ENCODE peak calls at places on chromosomes 13 and 19, in ten cellular contexts. T, H, W, M, P, C, K, Y, U and L are unnamed samples.

GRCh38 chr19:43595605-43595998 is 332 bp downstream of the IRGQ start:
- DNase-seq in H (no peak), C (no peak), M (no peak), P (peak; percentile 79), T (no peak), W (no peak), Y (no peak), U (no peak), K (no peak), L (peak; percentile 13)

GRCh38 chr13:95660981-95661581 is 15.9 kb upstream of the DNAJC3 start:
- DNase-seq in H (peak; percentile 69), T (no peak), Y (peak; percentile 25), C (peak; percentile 54), W (no peak), U (peak; percentile 61), M (peak; percentile 70), K (no peak), P (no peak), L (peak; percentile 59)

GRCh38 chr19:575527-576506 is 3.4 kb downstream of the BSG start:
- DNase-seq in M (peak; percentile 72), P (peak; percentile 87), C (peak; percentile 45), Y (peak; percentile 24), H (peak; percentile 52), T (no peak), U (peak; percentile 50), W (no peak), K (no peak), L (peak; percentile 42)

GRCh38 chr13:30111810-30112209 is 195.5 kb downstream of the KATNAL1 start:
- DNase-seq in C (no peak), W (no peak), T (no peak), P (no peak), Y (no peak), U (no peak), H (no peak), M (no peak), K (no peak), L (no peak)

GRCh38 chr19:43872547-43873336 is 45.6 kb downstream of the ZNF283 start:
- DNase-seq in C (peak; percentile 5), K (no peak), W (no peak), M (no peak), Y (no peak), U (peak; percentile 3), P (no peak), H (no peak), T (no peak), L (no peak)

GRCh38 chr13:95535243-95535642 is 17.3 kb upstream of the CLDN10 start:
- DNase-seq in Y (peak; percentile 99), P (no peak), W (no peak), C (peak; percentile 8), H (peak; percentile 50), T (no peak), M (peak; percentile 21), U (peak; percentile 94), K (no peak), L (peak; percentile 43)

GRCh38 chr13:40508112-40508511 is 158.3 kb downstream of the FOXO1 start:
- DNase-seq in H (peak; percentile 93), Y (peak; percentile 91), U (peak; percentile 96), W (no peak), T (no peak), K (no peak), P (no peak), M (peak; percentile 90), C (peak; percentile 69), L (peak; percentile 25)

GRCh38 chr19:12801466-12802266 is at the start of the genes PRDX2 and THSD8:
- DNase-seq in H (peak; percentile 80), K (peak; percentile 63), P (peak; percentile 89), U (peak; percentile 75), T (no peak), Y (peak; percentile 33), C (peak; percentile 63), W (peak; percentile 57), M (peak; percentile 85), L (no peak)

GRCh38 chr13:98784666-98785065 is 32.2 kb upstream of the SLC15A1 start:
- DNase-seq in W (no peak), Y (no peak), C (no peak), K (no peak), H (no peak), U (no peak), T (no peak), P (no peak), M (no peak), L (no peak)

GRCh38 chr13:93409001-93409400 is 182.4 kb downstream of the GPC6 start:
- DNase-seq in Y (no peak), W (no peak), U (no peak), H (no peak), P (no peak), K (no peak), T (no peak), M (no peak), C (no peak), L (no peak)